ENCODE peak calls at places on chromosomes 16 and 17, in nine cellular contexts. J is GM12878, R is transverse colon, T is ovary, U is uterus, M is tibial nerve, G is K562, H is A549, L is suprapubic skin. W is an unnamed sample.

GRCh38 chr17:83200231-83200699 is 120.9 kb downstream of the METRNL start:
- DNase-seq in T (no peak), L (peak; percentile 92), R (peak; percentile 63), H (no peak), U (no peak), G (no peak), J (no peak), M (peak; percentile 64), W (no peak)

GRCh38 chr17:62109378-62109902 is 44.4 kb upstream of the MED13 start:
- DNase-seq in L (no peak), H (peak; percentile 92), J (peak; percentile 77), G (peak; percentile 88), U (no peak), T (no peak), R (peak; percentile 78), M (no peak), W (peak; percentile 85)

GRCh38 chr16:3470723-3471122 is 24.6 kb downstream of the C16orf90 start:
- DNase-seq in M (no peak), H (no peak), U (no peak), T (no peak), L (no peak), R (no peak), G (no peak), J (no peak), W (no peak)

GRCh38 chr16:22123759-22124490 is 31.6 kb downstream of the VWA3A start:
- DNase-seq in G (peak; percentile 30), T (no peak), R (no peak), H (peak; percentile 15), M (no peak), U (no peak), L (no peak), J (no peak), W (peak; percentile 15)

GRCh38 chr16:68760671-68761275 is 23.7 kb downstream of the CDH1 start:
- DNase-seq in L (no peak), R (peak; percentile 41), M (no peak), J (peak; percentile 95), G (peak; percentile 45), T (no peak), H (peak; percentile 56), U (no peak), W (peak; percentile 80)

GRCh38 chr16:10150906-10151305 is 31.3 kb downstream of the GRIN2A start:
- DNase-seq in L (no peak), M (no peak), T (no peak), H (no peak), J (no peak), R (no peak), G (no peak), U (no peak), W (no peak)

GRCh38 chr16:56589141-56590039 is at the start of gene MT3:
- DNase-seq in R (peak; percentile 38), G (no peak), T (no peak), J (no peak), H (peak; percentile 28), M (no peak), U (no peak), L (no peak), W (no peak)

GRCh38 chr16:75111514-75112280 is 4.9 kb downstream of the LDHD start:
- DNase-seq in T (peak; percentile 60), J (no peak), R (no peak), H (no peak), U (peak; percentile 28), G (no peak), M (no peak), L (no peak), W (no peak)

DNA sequence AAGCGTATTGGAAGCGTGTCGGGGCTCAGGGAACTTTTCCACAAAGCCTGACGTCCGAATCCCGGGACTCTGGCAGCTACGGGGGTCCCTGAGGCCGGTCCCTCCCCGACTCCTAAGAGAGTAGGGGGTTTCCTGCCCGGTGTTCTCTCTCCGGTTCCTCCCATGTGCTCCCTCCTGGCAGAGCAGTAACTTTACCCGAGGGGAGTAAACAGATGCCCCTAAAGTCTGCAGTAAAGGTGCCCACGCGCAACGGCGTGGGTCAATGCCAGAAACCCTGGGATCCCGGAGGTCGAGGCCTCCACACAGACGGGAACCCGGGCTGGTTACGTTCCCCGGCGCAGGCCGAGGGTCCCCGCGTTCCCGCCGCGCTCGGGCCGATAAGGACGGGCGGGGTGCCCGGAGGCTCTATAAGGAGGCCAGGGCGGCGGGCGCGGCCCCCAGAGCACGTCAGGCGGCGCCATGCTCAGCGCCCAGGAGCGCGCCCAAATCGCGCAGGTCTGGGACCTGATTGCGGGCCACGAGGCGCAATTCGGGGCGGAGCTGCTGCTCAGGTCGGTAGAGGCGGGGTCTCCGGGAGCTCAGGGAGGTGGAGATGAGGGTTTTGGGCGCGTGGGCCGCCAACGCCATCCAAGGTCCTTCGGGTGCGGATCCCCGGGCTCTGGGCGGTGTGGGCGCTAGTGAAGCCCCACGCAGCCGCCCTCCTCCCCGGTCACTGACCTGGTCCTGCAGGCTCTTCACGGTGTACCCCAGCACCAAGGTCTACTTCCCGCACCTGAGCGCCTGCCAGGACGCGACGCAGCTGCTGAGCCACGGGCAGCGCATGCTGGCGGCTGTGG is at the start of gene HBM:
- DNase-seq in U (no peak), T (no peak), J (no peak), L (no peak), R (no peak), M (no peak), H (no peak), G (no peak), W (no peak)
- TF ChIP-seq POLR2A in U (no peak), T (no peak), J (no peak), L (no peak), R (no peak), M (no peak), H (no peak), G (no peak), W (no peak)

GRCh38 chr16:17023606-17024005 is 447.2 kb downstream of the XYLT1 start:
- DNase-seq in M (no peak), L (no peak), T (no peak), R (no peak), U (no peak), J (no peak), H (no peak), G (no peak), W (no peak)
- TF ChIP-seq POLR2A in M (no peak), L (no peak), T (no peak), R (no peak), U (no peak), J (no peak), H (no peak), G (no peak), W (no peak)

DNA sequence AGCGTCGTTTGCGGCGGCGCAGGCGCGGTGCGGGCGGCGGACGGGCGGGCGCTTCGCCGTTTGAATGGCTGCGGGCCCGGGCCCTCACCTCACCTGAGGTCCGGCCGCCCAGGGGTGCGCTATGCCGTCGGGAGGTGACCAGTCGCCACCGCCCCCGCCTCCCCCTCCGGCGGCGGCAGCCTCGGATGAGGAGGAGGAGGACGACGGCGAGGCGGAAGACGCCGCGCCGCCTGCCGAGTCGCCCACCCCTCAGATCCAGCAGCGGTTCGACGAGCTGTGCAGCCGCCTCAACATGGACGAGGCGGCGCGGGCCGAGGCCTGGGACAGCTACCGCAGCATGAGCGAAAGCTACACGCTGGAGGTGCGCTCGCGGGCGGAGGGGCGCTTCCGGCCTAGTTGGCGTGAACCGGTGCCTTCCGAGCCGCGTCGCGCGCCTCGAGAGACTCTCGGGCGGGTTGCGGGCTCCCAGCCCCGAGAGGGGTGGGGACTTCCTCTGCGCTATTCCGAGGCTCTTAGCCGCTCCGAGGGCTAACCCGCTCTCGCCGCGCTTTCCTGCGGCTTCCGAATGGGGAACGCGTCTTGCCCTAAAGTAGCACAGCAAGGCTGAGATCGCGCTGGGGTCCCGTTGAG is at the start of gene RBL2:
- DNase-seq in T (peak; percentile 89), H (peak; percentile 89), M (peak; percentile 8), J (no peak), G (peak; percentile 88), L (peak; percentile 87), U (peak; percentile 85), R (peak; percentile 89), W (peak; percentile 63)
- TF ChIP-seq POLR2A in T (peak; percentile 37), H (peak; percentile 50), M (peak; percentile 63), J (peak; percentile 88), G (peak; percentile 78), L (no peak), U (peak; percentile 79), R (peak; percentile 66), W (peak; percentile 49)

DNA sequence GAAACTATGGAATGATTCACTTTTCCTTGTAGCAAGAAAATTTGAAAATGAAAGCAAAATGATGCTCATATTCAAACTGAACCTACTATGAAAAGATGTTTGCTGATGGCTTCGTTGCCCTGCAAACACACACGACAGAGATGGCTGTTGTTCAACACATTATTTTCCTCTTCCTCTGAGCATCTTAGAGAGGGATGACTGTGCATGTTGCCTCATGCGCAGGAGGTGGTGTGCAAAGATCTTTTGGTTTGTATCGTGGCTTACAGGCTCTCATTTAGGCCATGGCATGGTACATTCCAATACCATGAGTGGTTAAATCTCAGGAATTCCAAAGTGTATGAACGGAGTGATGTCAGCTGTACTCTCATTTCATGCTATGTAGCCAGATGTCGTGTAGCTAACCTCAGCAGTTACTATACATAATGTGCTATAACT is 164.5 kb downstream of the PRKCA start:
- DNase-seq in G (peak; percentile 40), T (no peak), H (peak; percentile 97), M (no peak), J (no peak), U (peak; percentile 54), L (no peak), R (peak; percentile 22), W (peak; percentile 75)
- TF ChIP-seq POLR2A in G (no peak), T (no peak), H (no peak), M (no peak), J (no peak), U (no peak), L (no peak), R (no peak), W (no peak)

DNA sequence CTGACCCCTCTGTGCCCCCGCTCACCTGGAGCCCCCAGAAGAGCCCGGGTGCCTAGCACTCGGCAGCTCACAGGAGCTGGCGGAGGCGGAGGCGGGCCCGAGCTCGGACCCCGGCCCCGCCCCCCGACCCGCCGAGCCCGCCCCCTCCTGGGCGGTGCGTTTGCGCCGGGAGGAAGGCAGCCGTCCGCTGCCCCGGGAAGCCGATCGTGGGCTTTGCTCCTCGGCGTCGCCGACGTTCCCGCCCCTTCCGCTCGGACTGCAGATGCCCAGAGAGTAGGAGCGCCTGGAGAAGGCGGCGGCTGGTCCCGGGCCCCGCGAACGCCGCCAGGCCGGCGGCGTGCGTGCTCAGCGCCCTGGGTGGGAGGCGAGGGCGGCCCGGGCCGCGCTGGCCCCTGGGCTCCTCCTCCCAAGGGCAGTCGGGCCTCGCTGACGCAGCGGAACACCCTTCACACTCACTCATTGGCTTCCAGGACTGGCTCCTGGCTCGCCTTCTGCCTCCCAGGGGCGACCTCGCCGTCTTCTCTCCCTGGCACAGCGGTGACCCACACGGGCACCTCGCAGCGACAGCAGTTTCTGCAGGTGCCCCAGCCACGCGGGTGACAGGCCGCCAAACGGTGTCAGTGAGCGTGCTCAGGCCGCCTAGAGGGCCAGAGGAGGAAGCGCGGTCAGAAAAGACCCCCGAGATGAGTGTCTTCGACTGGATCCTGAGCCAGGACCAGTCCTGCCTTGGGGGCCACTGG is at the start of gene PLSCR3:
- DNase-seq in H (peak; percentile 83), U (peak; percentile 89), J (peak; percentile 26), G (peak; percentile 89), R (peak; percentile 90), M (peak; percentile 74), L (peak; percentile 92), T (peak; percentile 92), W (peak; percentile 93)
- TF ChIP-seq POLR2A in H (peak; percentile 93), U (peak; percentile 94), J (peak; percentile 83), G (peak; percentile 66), R (peak; percentile 76), M (peak; percentile 90), L (peak; percentile 65), T (peak; percentile 94), W (peak; percentile 46)

GRCh38 chr16:85898521-85899442 is at the start of gene IRF8:
- DNase-seq in H (peak; percentile 34), T (peak; percentile 75), G (no peak), U (peak; percentile 35), J (peak; percentile 59), R (peak; percentile 87), M (peak; percentile 46), L (no peak), W (no peak)
- TF ChIP-seq POLR2A in H (no peak), T (no peak), G (no peak), U (peak; percentile 33), J (peak; percentile 100), R (peak; percentile 89), M (peak; percentile 71), L (peak; percentile 30), W (no peak)

W was measured in H54.